ENCODE peak calls at places on chromosomes 1 and 21, in five cellular contexts. E, T, Y, Z and S are unnamed samples.

GRCh38 chr1:29850358-29850757 is 614.0 kb downstream of the PTPRU start:
- DNase-seq in E (no peak), T (no peak), Y (no peak), Z (no peak), S (no peak)

GRCh38 chr1:52080014-52080415 is 23.9 kb downstream of the BTF3L4 start:
- DNase-seq in E (no peak), T (no peak), Y (no peak), Z (no peak), S (no peak)

GRCh38 chr21:17463441-17463840 is 49.4 kb upstream of the CXADR start:
- DNase-seq in E (peak; percentile 99), T (peak; percentile 95), Y (no peak), Z (peak; percentile 55), S (no peak)

GRCh38 chr1:118999348-119000071 is 11.4 kb upstream of the TBX15 start:
- DNase-seq in E (no peak), T (no peak), Y (no peak), Z (no peak), S (no peak)

GRCh38 chr1:97337250-97338030 is 583.4 kb downstream of the DPYD start:
- DNase-seq in E (peak; percentile 66), T (no peak), Y (no peak), Z (no peak), S (no peak)

GRCh38 chr1:227937531-227938145 is 10.1 kb downstream of the WNT9A start:
- DNase-seq in E (no peak), T (no peak), Y (no peak), Z (no peak), S (no peak)

GRCh38 chr1:33045814-33046213 is 9.1 kb upstream of the AK2 start:
- DNase-seq in E (no peak), T (no peak), Y (no peak), Z (peak; percentile 60), S (no peak)

GRCh38 chr1:197955486-197956394 is 38.6 kb downstream of the LHX9 start:
- DNase-seq in E (peak; percentile 89), T (no peak), Y (no peak), Z (peak; percentile 51), S (no peak)

GRCh38 chr21:46294647-46295176 is 8.6 kb downstream of the YBEY start:
- DNase-seq in E (peak; percentile 86), T (peak; percentile 55), Y (peak; percentile 52), Z (peak; percentile 53), S (no peak)

GRCh38 chr1:201459775-201460174 is 9.2 kb downstream of the PHLDA3 start:
- DNase-seq in E (no peak), T (no peak), Y (no peak), Z (no peak), S (no peak)

GRCh38 chr1:169129109-169129789 is 22.8 kb downstream of the ATP1B1 start:
- DNase-seq in E (peak; percentile 56), T (peak; percentile 33), Y (no peak), Z (no peak), S (no peak)

GRCh38 chr1:19361231-19362147 is 49.4 kb downstream of the SLC66A1 start:
- DNase-seq in E (peak; percentile 51), T (peak; percentile 16), Y (no peak), Z (no peak), S (no peak)

GRCh38 chr1:220874201-220874655 is 5.0 kb upstream of the HLX start:
- DNase-seq in E (no peak), T (peak; percentile 23), Y (peak; percentile 63), Z (peak; percentile 56), S (no peak)

GRCh38 chr1:25890249-25891034 is 14.9 kb upstream of the PAQR7 start:
- DNase-seq in E (peak; percentile 89), T (peak; percentile 22), Y (no peak), Z (peak; percentile 82), S (no peak)

GRCh38 chr1:110292031-110292300 is 47.2 kb upstream of the RBM15 start:
- DNase-seq in E (no peak), T (no peak), Y (no peak), Z (no peak), S (no peak)

GRCh38 chr1:176876966-176877515 is 287.5 kb downstream of the ASTN1 start:
- DNase-seq in E (no peak), T (no peak), Y (no peak), Z (no peak), S (no peak)

GRCh38 chr1:6004412-6005123 is 12.3 kb upstream of the NPHP4 start:
- DNase-seq in E (no peak), T (no peak), Y (peak; percentile 15), Z (no peak), S (no peak)

GRCh38 chr21:25889996-25890395 is 155.2 kb downstream of the GABPA start:
- DNase-seq in E (no peak), T (no peak), Y (no peak), Z (no peak), S (no peak)

GRCh38 chr1:95197616-95198252 is 36.3 kb upstream of the RWDD3 start:
- DNase-seq in E (peak; percentile 85), T (peak; percentile 6), Y (no peak), Z (peak; percentile 9), S (no peak)

GRCh38 chr1:1361233-1361981 is 3.1 kb upstream of the MXRA8 start:
- DNase-seq in E (no peak), T (no peak), Y (peak; percentile 30), Z (no peak), S (no peak)

GRCh38 chr1:86502721-86503430 is 34.1 kb downstream of the CLCA1 start:
- DNase-seq in E (peak; percentile 41), T (no peak), Y (peak; percentile 44), Z (no peak), S (no peak)

GRCh38 chr1:218377143-218377660 is 32.1 kb downstream of the TGFB2 start:
- DNase-seq in E (peak; percentile 99), T (peak; percentile 97), Y (no peak), Z (peak; percentile 99), S (no peak)

GRCh38 chr1:178050084-178050483 is 43.8 kb upstream of the RASAL2 start:
- DNase-seq in E (no peak), T (no peak), Y (no peak), Z (no peak), S (no peak)

GRCh38 chr1:119935373-119935772 is 39.1 kb upstream of the ADAM30 start:
- DNase-seq in E (no peak), T (no peak), Y (peak; percentile 40), Z (no peak), S (no peak)

GRCh38 chr1:9718006-9718680 is 66.6 kb downstream of the PIK3CD start:
- DNase-seq in E (no peak), T (no peak), Y (no peak), Z (no peak), S (no peak)

GRCh38 chr1:7586031-7586941 is 184.8 kb upstream of the VAMP3 start:
- DNase-seq in E (no peak), T (no peak), Y (peak; percentile 36), Z (no peak), S (no peak)

GRCh38 chr1:67748630-67749029 is 63.6 kb downstream of the GADD45A start:
- DNase-seq in E (peak; percentile 88), T (peak; percentile 36), Y (no peak), Z (peak; percentile 86), S (no peak)

GRCh38 chr1:25700124-25700523 is 83.5 kb downstream of the MAN1C1 start:
- DNase-seq in E (peak; percentile 65), T (no peak), Y (peak; percentile 85), Z (peak; percentile 64), S (no peak)

GRCh38 chr1:113396585-113396984 is 6.3 kb downstream of the MAGI3 start:
- DNase-seq in E (peak; percentile 89), T (peak; percentile 36), Y (no peak), Z (peak; percentile 28), S (no peak)

GRCh38 chr1:165899461-165899941 is 72.1 kb downstream of the UCK2 start:
- DNase-seq in E (peak; percentile 70), T (peak; percentile 18), Y (no peak), Z (no peak), S (no peak)

GRCh38 chr1:39269791-39270342 is 65.4 kb downstream of the MACF1 start:
- DNase-seq in E (no peak), T (no peak), Y (no peak), Z (peak; percentile 98), S (no peak)

GRCh38 chr1:154755858-154756730 is 114.0 kb downstream of the KCNN3 start:
- DNase-seq in E (peak; percentile 62), T (peak; percentile 68), Y (no peak), Z (no peak), S (no peak)

GRCh38 chr1:41399148-41399795 is 38.0 kb downstream of the FOXO6 start:
- DNase-seq in E (no peak), T (no peak), Y (peak; percentile 70), Z (no peak), S (no peak)
- H3K4me3 ChIP-seq in E (no peak overlapping the region), T (no peak overlapping the region), Y (no peak overlapping the region), Z (no peak overlapping the region), S (no peak overlapping the region)

DNA sequence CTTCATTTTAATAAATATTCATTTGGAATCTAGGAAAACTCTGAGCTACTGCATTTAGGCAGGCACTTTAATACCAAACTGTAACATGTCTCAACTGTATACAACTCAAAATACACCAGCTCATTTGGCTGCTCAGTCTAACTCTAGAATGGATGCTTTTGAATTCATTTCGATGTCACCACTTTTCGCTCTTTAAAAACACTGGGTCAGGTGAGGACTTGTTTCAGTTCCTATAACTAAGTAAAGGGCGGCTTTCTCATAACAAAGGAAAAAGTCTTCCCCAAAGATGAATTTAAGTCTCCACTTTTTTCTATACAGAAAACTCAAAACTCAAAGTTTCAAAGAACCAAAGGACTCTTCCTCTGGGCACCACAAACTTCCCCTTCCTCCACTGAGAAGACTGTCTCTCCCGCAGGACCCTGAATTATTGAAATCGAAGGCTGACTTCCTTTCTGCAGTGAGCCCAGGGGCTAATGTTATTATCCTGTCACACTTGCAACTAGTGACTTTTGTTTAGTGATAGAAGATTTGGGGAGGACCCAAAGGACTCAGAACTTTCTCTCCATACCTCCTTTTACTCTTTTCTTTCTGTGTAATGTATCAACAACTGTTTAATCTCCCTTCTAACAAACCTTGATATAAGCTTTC is 9.7 kb upstream of the DHX9 start:
- DNase-seq in E (no peak), T (no peak), Y (no peak), Z (no peak), S (no peak)
- H3K4me3 ChIP-seq in E (no peak overlapping the region), T (no peak overlapping the region), Y (no peak overlapping the region), Z (no peak overlapping the region), S (no peak overlapping the region)

GRCh38 chr1:81877940-81878339 is 77.2 kb downstream of the ADGRL2 start:
- DNase-seq in E (peak; percentile 7), T (no peak), Y (no peak), Z (no peak), S (no peak)
- H3K4me3 ChIP-seq in E (no peak overlapping the region), T (no peak overlapping the region), Y (no peak overlapping the region), Z (no peak overlapping the region), S (no peak overlapping the region)

DNA sequence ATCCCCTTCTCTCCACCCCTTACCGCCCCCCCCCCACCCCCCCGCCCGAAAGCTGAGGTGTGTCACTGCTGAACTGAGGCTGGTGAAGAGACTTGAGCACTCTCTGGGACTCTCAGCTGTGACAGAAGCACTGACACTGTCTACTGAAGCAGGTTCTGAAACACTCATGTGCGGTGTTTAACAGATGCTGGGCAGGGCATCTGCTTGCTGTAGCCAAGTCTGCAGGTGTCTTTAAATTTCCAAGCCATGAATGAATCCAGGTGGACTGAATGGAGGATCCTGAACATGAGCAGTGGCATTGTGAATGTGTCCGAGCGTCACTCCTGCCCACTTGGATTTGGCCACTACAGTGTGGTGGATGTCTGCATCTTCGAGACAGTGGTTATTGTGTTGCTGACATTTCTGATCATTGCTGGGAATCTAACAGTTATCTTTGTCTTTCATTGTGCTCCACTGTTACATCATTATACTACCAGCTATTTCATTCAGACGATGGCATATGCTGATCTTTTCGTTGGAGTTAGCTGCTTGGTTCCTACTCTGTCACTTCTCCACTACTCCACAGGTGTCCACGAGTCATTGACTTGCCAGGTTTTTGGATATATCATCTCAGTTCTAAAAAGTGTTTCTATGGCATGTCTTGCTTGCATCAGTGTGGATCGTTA is at the start of gene GPR52:
- DNase-seq in E (no peak), T (no peak), Y (no peak), Z (no peak), S (no peak)
- H3K4me3 ChIP-seq in E (no peak within 1 kb of the TSS), T (no peak within 1 kb of the TSS), Y (no peak within 1 kb of the TSS), Z (no peak within 1 kb of the TSS), S (no peak within 1 kb of the TSS)